ENCODE peak calls at places on chromosomes 3 and 15, in six cellular contexts. T is HepG2, G is GM12878, L is GM12892, I is K562, X is H1. K is an unnamed sample.

GRCh38 chr15:67276666-67277065 is 22.1 kb downstream of the IQCH start:
- DNase-seq in X (no peak), I (no peak), T (no peak), L (no peak), G (no peak), K (no peak)

GRCh38 chr15:48373855-48374421 is 42.7 kb downstream of the DUT start:
- DNase-seq in G (no peak), X (no peak), L (no peak), I (no peak), T (no peak), K (no peak)

GRCh38 chr15:60840306-60840702 is 361.4 kb upstream of the ICE2 start:
- DNase-seq in L (no peak), G (no peak), I (no peak), T (no peak), X (no peak), K (no peak)

GRCh38 chr15:20358781-20359414 is 182.7 kb downstream of the GOLGA6L6 start:
- DNase-seq in T (no peak), I (no peak), L (no peak), G (no peak), X (no peak), K (no peak)

GRCh38 chr15:58545307-58546065 is 113.7 kb downstream of the LIPC start:
- DNase-seq in G (no peak), L (no peak), T (no peak), X (no peak), I (no peak), K (no peak)

GRCh38 chr3:67311440-67311839 is 313.3 kb downstream of the KBTBD8 start:
- DNase-seq in L (no peak), I (no peak), X (no peak), G (no peak), T (no peak), K (no peak)

GRCh38 chr15:36291501-36291900 is 287.9 kb upstream of the CDIN1 start:
- DNase-seq in L (no peak), I (no peak), X (no peak), T (no peak), G (no peak), K (no peak)

GRCh38 chr3:101803152-101803782 is 24.3 kb downstream of the NXPE3 start:
- DNase-seq in X (no peak), I (peak), L (no peak), T (peak), G (no peak), K (no peak)

GRCh38 chr3:169493512-169494141 is 169.9 kb downstream of the MECOM start:
- DNase-seq in T (no peak), I (no peak), L (no peak), G (no peak), X (no peak), K (no peak)

GRCh38 chr3:169146112-169146665 is 517.3 kb downstream of the MECOM start:
- DNase-seq in T (no peak), G (no peak), L (no peak), X (peak), I (peak), K (no peak)

GRCh38 chr3:169618894-169619792 is 44.4 kb downstream of the MECOM start:
- DNase-seq in I (no peak), T (no peak), L (no peak), X (no peak), G (no peak), K (no peak)

GRCh38 chr15:78841307-78841706 is 30.0 kb upstream of the ADAMTS7 start:
- DNase-seq in I (no peak), L (no peak), X (no peak), G (no peak), T (no peak), K (no peak)

GRCh38 chr3:14125193-14126016 is 553 bp downstream of the TMEM43 start:
- DNase-seq in X (peak), G (no peak), I (peak), L (no peak), T (peak), K (no peak)

GRCh38 chr3:78911394-78911793 is 856.4 kb downstream of the ROBO1 start:
- DNase-seq in T (no peak), L (no peak), I (no peak), X (no peak), G (no peak), K (no peak)

GRCh38 chr3:141575879-141576743 is 89.3 kb downstream of the RASA2 start:
- DNase-seq in L (no peak), G (no peak), T (peak), I (no peak), X (no peak), K (no peak)

GRCh38 chr3:142777927-142778326 is 54.1 kb downstream of the TRPC1 start:
- DNase-seq in G (no peak), L (no peak), I (no peak), T (no peak), X (no peak), K (no peak)

GRCh38 chr15:79811406-79812405 is 85.1 kb downstream of the MTHFS start:
- DNase-seq in X (no peak), L (no peak), I (no peak), G (no peak), T (no peak), K (no peak)

GRCh38 chr3:190089711-190090110 is 31.0 kb downstream of the P3H2 start:
- DNase-seq in L (no peak), X (no peak), G (peak), T (no peak), I (no peak), K (no peak)

GRCh38 chr3:28012830-28013229 is 228.6 kb upstream of the CMC1 start:
- DNase-seq in T (no peak), G (no peak), X (no peak), I (no peak), L (no peak), K (no peak)

GRCh38 chr3:8560608-8561007 is 59.0 kb downstream of the LMCD1 start:
- DNase-seq in X (no peak), T (no peak), I (no peak), L (no peak), G (no peak), K (no peak)

GRCh38 chr3:56997675-56998074 is 62.8 kb upstream of the SPATA12 start:
- DNase-seq in I (no peak), T (no peak), X (no peak), L (no peak), G (no peak), K (no peak)

GRCh38 chr3:188534633-188535032 is 380.7 kb downstream of the LPP start:
- DNase-seq in X (no peak), T (no peak), G (no peak), I (no peak), L (no peak), K (no peak)

GRCh38 chr3:160948273-160948672 is 156.9 kb downstream of the B3GALNT1 start:
- DNase-seq in X (no peak), T (peak), G (no peak), L (no peak), I (no peak), K (no peak)

GRCh38 chr3:149005424-149005823 is 14.1 kb downstream of the GYG1 start:
- DNase-seq in G (no peak), L (no peak), I (no peak), T (no peak), X (no peak), K (no peak)

GRCh38 chr3:20047341-20047779 is 7.1 kb downstream of the KAT2B start:
- DNase-seq in X (no peak), I (no peak), L (no peak), T (no peak), G (no peak), K (no peak)

GRCh38 chr15:29773816-29774215 is 48.5 kb downstream of the TJP1 start:
- DNase-seq in L (no peak), T (no peak), X (no peak), G (no peak), I (no peak), K (no peak)

GRCh38 chr15:57572463-57572862 is 19.2 kb upstream of the MYZAP start:
- DNase-seq in I (no peak), L (no peak), X (no peak), T (no peak), G (no peak), K (no peak)

GRCh38 chr3:43997788-43998373 is 243.8 kb upstream of the TOPAZ1 start:
- DNase-seq in X (peak), T (no peak), I (no peak), G (no peak), L (no peak), K (no peak)

GRCh38 chr3:184543256-184543655 is 18.3 kb upstream of the EPHB3 start:
- DNase-seq in L (no peak), I (no peak), G (no peak), X (no peak), T (no peak), K (no peak)

DNA sequence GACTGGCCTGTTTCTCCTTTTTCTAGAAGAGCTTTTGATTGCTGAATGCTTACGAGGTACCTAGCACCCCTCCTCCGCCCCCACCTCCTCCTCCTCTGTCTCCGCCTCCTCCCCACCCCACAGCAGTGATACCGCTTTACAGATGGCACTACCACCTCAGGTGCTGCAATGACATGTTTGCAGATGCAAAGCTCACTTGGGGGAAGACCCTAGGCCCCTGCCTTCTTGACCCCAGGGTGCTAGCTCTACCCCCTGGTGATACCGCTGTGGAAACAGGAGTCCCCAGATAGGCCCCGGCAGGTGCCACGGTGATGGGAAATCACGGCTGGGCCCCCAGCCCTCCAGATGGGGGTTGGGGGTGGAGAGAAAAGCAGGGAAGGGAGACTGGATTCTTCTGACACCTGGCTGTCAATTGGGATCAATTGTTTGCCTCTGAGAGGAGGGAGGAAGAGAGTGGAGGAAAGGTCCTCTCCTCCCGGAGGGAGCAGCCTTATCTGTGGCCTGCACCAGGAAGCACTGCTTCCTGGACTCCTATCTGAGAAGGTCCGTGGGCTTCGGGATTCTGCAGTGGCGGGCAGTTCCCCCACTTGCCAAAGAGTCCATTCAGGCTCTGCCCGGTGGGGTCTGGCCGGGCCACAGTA is 37.6 kb downstream of the DNASE1L3 start:
- DNase-seq in X (no peak), G (no peak), T (peak), L (no peak), I (peak), K (no peak)
- TF ChIP-seq TAF1 in X (no peak), G (no peak), T (no peak), L (no peak), I (no peak), K (no peak)

GRCh38 chr15:97684249-97684648 is 276.3 kb upstream of the ARRDC4 start:
- DNase-seq in T (no peak), X (no peak), L (no peak), G (no peak), I (no peak), K (no peak)

GRCh38 chr15:97678677-97679076 is 281.8 kb upstream of the ARRDC4 start:
- DNase-seq in T (no peak), X (no peak), L (no peak), G (no peak), I (no peak), K (no peak)

GRCh38 chr15:97683816-97684215 is 276.7 kb upstream of the ARRDC4 start:
- DNase-seq in T (no peak), G (no peak), X (no peak), I (no peak), L (no peak), K (no peak)

GRCh38 chr15:97679289-97679688 is 281.2 kb upstream of the ARRDC4 start:
- DNase-seq in I (no peak), X (no peak), T (no peak), L (no peak), G (no peak), K (no peak)

DNA sequence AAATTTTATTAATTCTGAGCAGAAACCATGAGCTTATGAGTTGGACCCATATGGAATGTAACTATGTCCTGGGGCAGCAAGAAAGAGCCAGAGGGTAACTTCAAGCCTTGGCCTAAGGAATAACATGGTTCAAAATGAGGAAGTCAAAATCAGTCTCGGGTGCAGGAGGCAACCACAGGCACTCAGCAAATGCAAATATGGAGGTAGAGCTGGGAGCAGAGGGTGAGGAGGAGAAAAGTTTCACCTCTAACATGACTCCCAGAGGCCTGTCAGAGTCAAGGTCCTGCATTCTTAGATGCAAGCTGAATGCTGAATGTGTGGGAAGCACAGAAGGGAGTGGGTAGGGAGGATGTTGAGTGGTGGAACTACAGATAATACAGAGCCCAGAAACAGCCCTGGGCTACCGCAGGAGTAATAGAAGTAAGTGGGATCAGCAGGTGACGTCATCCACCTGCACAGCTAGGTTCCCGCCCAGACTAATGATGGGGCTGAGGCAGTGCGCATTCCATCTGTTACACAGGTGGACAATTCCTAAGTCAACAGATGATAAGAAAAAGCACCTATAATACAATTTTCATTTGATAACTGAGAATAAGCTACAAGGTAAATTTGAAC is 279.8 kb upstream of the ARRDC4 start:
- DNase-seq in L (no peak), T (no peak), I (no peak), G (no peak), X (no peak), K (no peak)
- TF ChIP-seq POLR2A in L (no peak), T (no peak), I (no peak), G (no peak), X (no peak), K (no peak)

GRCh38 chr3:61901986-61902385 is 340.6 kb downstream of the PTPRG start:
- DNase-seq in L (no peak), T (no peak), X (no peak), G (no peak), I (no peak), K (no peak)
- TF ChIP-seq TAF1 in L (no peak), T (no peak), X (no peak), G (no peak), I (no peak), K (no peak)

GRCh38 chr15:70473623-70474366 is 289.6 kb downstream of the UACA start:
- DNase-seq in G (no peak), X (no peak), L (no peak), T (no peak), I (no peak), K (no peak)

GRCh38 chr15:70474367-70474681 is 289.0 kb downstream of the UACA start:
- DNase-seq in T (no peak), X (no peak), L (no peak), I (no peak), G (no peak), K (no peak)

GRCh38 chr15:70475921-70476320 is 287.4 kb downstream of the UACA start:
- DNase-seq in T (no peak), L (no peak), I (no peak), X (no peak), G (no peak), K (no peak)

GRCh38 chr15:70475439-70475781 is 287.9 kb downstream of the UACA start:
- DNase-seq in G (no peak), L (no peak), X (no peak), T (no peak), I (no peak), K (no peak)

GRCh38 chr15:70474682-70475438 is 288.5 kb downstream of the UACA start:
- DNase-seq in T (no peak), I (no peak), G (no peak), X (no peak), L (no peak), K (no peak)
- TF ChIP-seq POLR2A in T (no peak), I (no peak), G (no peak), X (no peak), L (no peak), K (no peak)

DNA sequence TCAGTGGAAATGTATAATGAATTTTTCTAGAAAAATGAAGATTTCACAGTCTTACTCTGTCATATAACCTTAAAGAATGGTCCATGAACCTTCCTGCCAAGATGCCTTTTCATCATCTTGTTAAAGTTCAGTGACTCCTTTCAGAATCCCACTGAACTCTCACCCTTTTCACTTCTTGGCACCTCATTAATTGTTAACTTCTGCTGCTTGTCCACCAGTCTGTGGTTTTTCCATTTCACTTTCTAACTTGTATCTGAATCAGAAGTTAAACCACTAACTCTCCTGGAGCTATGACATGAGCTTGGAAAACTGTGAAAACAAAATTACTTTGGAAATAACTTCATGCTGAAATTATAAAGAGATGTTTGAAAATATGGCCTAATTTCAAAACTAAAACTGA is 281.2 kb upstream of the ALCAM start:
- DNase-seq in T (no peak), I (no peak), G (no peak), L (no peak), X (no peak), K (no peak)
- TF ChIP-seq TAF1 in T (no peak), I (no peak), G (no peak), L (no peak), X (no peak), K (no peak)

GRCh38 chr3:153161138-153161713 is 800 bp upstream of the RAP2B start:
- DNase-seq in L (peak), I (peak), G (peak), X (peak), T (peak), K (peak)
- TF ChIP-seq POLR2A in L (no peak), I (no peak), G (no peak), X (peak), T (peak), K (no peak)